ENCODE peak calls at places on chromosomes 11 and 22, in six cellular contexts. B is effector memory CD4-positive, alpha-beta T cell; W is thoracic aorta; K is EH; S is adrenal gland; H is fibroblast of villous mesenchyme. C is an unnamed sample.

GRCh38 chr22:47207846-47208554 is 445.6 kb downstream of the TBC1D22A start:
- DNase-seq in B (no peak), W (no peak), K (no peak), S (no peak), H (no peak), C (no peak)

GRCh38 chr11:45085657-45086501 is 60.6 kb upstream of the PRDM11 start:
- DNase-seq in B (no peak), W (no peak), K (no peak), S (no peak), H (no peak), C (peak; percentile 57)

GRCh38 chr11:106670069-106670468 is 348.2 kb downstream of the GUCY1A2 start:
- DNase-seq in B (no peak), W (no peak), K (no peak), S (no peak), H (no peak), C (no peak)

GRCh38 chr11:15418887-15419286 is 304.2 kb downstream of the INSC start:
- DNase-seq in B (no peak), W (no peak), K (no peak), S (no peak), H (no peak), C (no peak)

GRCh38 chr11:61019037-61019817 is 47.7 kb downstream of the CD6 start:
- DNase-seq in B (no peak), W (no peak), K (no peak), S (no peak), H (no peak), C (no peak)

GRCh38 chr11:1761110-1761856 is 2.4 kb downstream of the CTSD start:
- DNase-seq in B (no peak), W (no peak), K (no peak), S (no peak), H (no peak), C (no peak)

GRCh38 chr11:12253843-12254281 is 123.5 kb upstream of the PARVA start:
- DNase-seq in B (no peak), W (no peak), K (no peak), S (no peak), H (no peak), C (no peak)

GRCh38 chr11:47765086-47765485 is 2.1 kb downstream of the FNBP4 start:
- DNase-seq in B (no peak), W (no peak), K (peak; percentile 7), S (no peak), H (no peak), C (no peak)

GRCh38 chr11:122192634-122193245 is 76.7 kb upstream of the BLID start:
- DNase-seq in B (no peak), W (no peak), K (peak; percentile 74), S (no peak), H (no peak), C (no peak)

GRCh38 chr22:45212306-45212709 is 28.4 kb downstream of the KIAA0930 start:
- DNase-seq in B (no peak), W (peak; percentile 71), K (peak; percentile 97), S (peak; percentile 94), H (peak; percentile 95), C (peak; percentile 48)

GRCh38 chr11:129639300-129639699 is 176.3 kb upstream of the TMEM45B start:
- DNase-seq in B (no peak), W (no peak), K (peak; percentile 94), S (no peak), H (peak; percentile 91), C (no peak)

GRCh38 chr22:29784451-29785361 is 17.5 kb downstream of the UQCR10 start:
- DNase-seq in B (no peak), W (no peak), K (no peak), S (peak; percentile 88), H (no peak), C (no peak)

GRCh38 chr11:79414644-79415317 is 26.0 kb downstream of the TENM4 start:
- DNase-seq in B (no peak), W (no peak), K (peak; percentile 86), S (peak; percentile 90), H (peak; percentile 21), C (no peak)

GRCh38 chr11:103798029-103798428 is 238.4 kb upstream of the DDI1 start:
- DNase-seq in B (no peak), W (no peak), K (peak; percentile 87), S (no peak), H (peak; percentile 88), C (no peak)

GRCh38 chr11:16252373-16252772 is 104.0 kb downstream of the SOX6 start:
- DNase-seq in B (no peak), W (no peak), K (peak; percentile 42), S (no peak), H (peak; percentile 12), C (peak; percentile 29)

GRCh38 chr11:67406969-67407699 is 3.3 kb downstream of the TBC1D10C start:
- DNase-seq in B (no peak), W (no peak), K (no peak), S (no peak), H (no peak), C (no peak)

GRCh38 chr11:62410972-62411371 is 7.9 kb upstream of the SCGB1A1 start:
- DNase-seq in B (no peak), W (no peak), K (no peak), S (peak; percentile 41), H (no peak), C (no peak)

GRCh38 chr22:18987765-18988164 is 51.7 kb upstream of the PRODH start:
- DNase-seq in B (no peak), W (no peak), K (no peak), S (peak; percentile 55), H (peak; percentile 2), C (peak; percentile 62)

GRCh38 chr22:17106161-17106784 is 14.9 kb downstream of the TMEM121B start:
- DNase-seq in B (no peak), W (no peak), K (no peak), S (no peak), H (no peak), C (peak; percentile 26)

GRCh38 chr11:128824199-128825049 is 42.7 kb downstream of the KCNJ1 start:
- DNase-seq in B (no peak), W (no peak), K (no peak), S (no peak), H (no peak), C (no peak)

GRCh38 chr11:69541501-69542313 is 60.2 kb downstream of the LINC01488 start:
- DNase-seq in B (no peak), W (no peak), K (peak; percentile 62), S (no peak), H (no peak), C (no peak)

GRCh38 chr11:28621648-28622215 is 513.5 kb downstream of the METTL15 start:
- DNase-seq in B (no peak), W (no peak), K (peak; percentile 69), S (peak; percentile 29), H (peak; percentile 63), C (no peak)

GRCh38 chr22:25193548-25193947 is 6.1 kb upstream of the CRYBB3 start:
- DNase-seq in B (no peak), W (no peak), K (no peak), S (no peak), H (no peak), C (peak; percentile 70)

GRCh38 chr11:27783701-27784355 is 83.6 kb upstream of the BDNF start:
- DNase-seq in B (no peak), W (no peak), K (no peak), S (no peak), H (peak; percentile 15), C (no peak)

GRCh38 chr11:12042215-12042676 is 33.8 kb upstream of the DKK3 start:
- DNase-seq in B (no peak), W (no peak), K (peak; percentile 99), S (no peak), H (peak; percentile 96), C (no peak)

GRCh38 chr11:34978236-34979191 is 62.1 kb downstream of the PDHX start:
- DNase-seq in B (no peak), W (no peak), K (peak; percentile 4), S (no peak), H (no peak), C (peak; percentile 8)

GRCh38 chr11:76560219-76560618 is 110.3 kb downstream of the LRRC32 start:
- DNase-seq in B (no peak), W (no peak), K (peak; percentile 55), S (peak; percentile 19), H (no peak), C (no peak)

GRCh38 chr11:62471603-62472002 is 52.8 kb downstream of the SCGB1A1 start:
- DNase-seq in B (no peak), W (no peak), K (no peak), S (no peak), H (no peak), C (no peak)

GRCh38 chr11:130602700-130603584 is 154.5 kb downstream of the ADAMTS15 start:
- DNase-seq in B (no peak), W (no peak), K (no peak), S (no peak), H (no peak), C (no peak)

GRCh38 chr11:31160504-31161422 is 208.8 kb downstream of the DCDC1 start:
- DNase-seq in B (no peak), W (no peak), K (no peak), S (no peak), H (no peak), C (peak; percentile 58)

GRCh38 chr11:47108214-47108613 is 68.5 kb downstream of the ARFGAP2 start:
- DNase-seq in B (no peak), W (no peak), K (no peak), S (no peak), H (no peak), C (no peak)

C was measured in neural progenitor cell.